ENCODE peak calls at places on chromosomes 12 and 14, in four cellular contexts. W is cardiac fibroblast, M is uterus, Z is GM13976. J is an unnamed sample.

GRCh38 chr14:63611078-63611477 is 30.6 kb downstream of the WDR89 start:
- DNase-seq in W (no peak), M (no peak), Z (no peak), J (no peak)

GRCh38 chr14:104970231-104971068 is 7.7 kb downstream of the AHNAK2 start:
- DNase-seq in W (peak), M (peak), Z (no peak), J (no peak)

GRCh38 chr12:122873540-122873939 is 22.4 kb downstream of the VPS37B start:
- DNase-seq in W (no peak), M (no peak), Z (no peak), J (no peak)

GRCh38 chr12:1517007-1517406 is 77.4 kb downstream of the FBXL14 start:
- DNase-seq in W (peak), M (no peak), Z (no peak), J (no peak)

GRCh38 chr12:50276068-50276467 is 7.3 kb downstream of the LIMA1 start:
- DNase-seq in W (no peak), M (no peak), Z (no peak), J (no peak)

GRCh38 chr12:68304626-68305025 is 27.5 kb downstream of the MDM1 start:
- DNase-seq in W (peak), M (no peak), Z (no peak), J (no peak)

GRCh38 chr14:54829486-54830224 is 73.0 kb downstream of the GCH1 start:
- DNase-seq in W (no peak), M (no peak), Z (no peak), J (no peak)

GRCh38 chr12:95318071-95318545 is 100.5 kb downstream of the VEZT start:
- DNase-seq in W (peak), M (no peak), Z (no peak), J (no peak)

GRCh38 chr14:50106178-50106577 is 10.2 kb downstream of the VCPKMT start:
- DNase-seq in W (no peak), M (no peak), Z (no peak), J (no peak)

GRCh38 chr12:78880078-78880477 is 15.5 kb downstream of the SYT1 start:
- DNase-seq in W (peak), M (no peak), Z (no peak), J (no peak)

GRCh38 chr12:80939231-80939950 is 1.7 kb upstream of the LIN7A start:
- DNase-seq in W (peak), M (no peak), Z (no peak), J (no peak)

GRCh38 chr12:84817297-84817696 is 95.3 kb downstream of the SLC6A15 start:
- DNase-seq in W (no peak), M (no peak), Z (no peak), J (no peak)

GRCh38 chr12:51012570-51013236 is 13.5 kb downstream of the SLC11A2 start:
- DNase-seq in W (no peak), M (no peak), Z (no peak), J (no peak)

GRCh38 chr14:24481622-24482324 is 26.3 kb downstream of the CMA1 start:
- DNase-seq in W (peak), M (no peak), Z (peak), J (peak)

GRCh38 chr12:132147423-132148367 is 3.4 kb downstream of the NOC4L start:
- DNase-seq in W (no peak), M (peak), Z (no peak), J (no peak)

GRCh38 chr12:53443955-53444354 is 2.4 kb downstream of the PRR13 start:
- DNase-seq in W (no peak), M (no peak), Z (no peak), J (no peak)

GRCh38 chr14:101201535-101202125 is 298.1 kb upstream of the RTL1 start:
- DNase-seq in W (no peak), M (peak), Z (no peak), J (no peak)

GRCh38 chr14:44778562-44778961 is 183.2 kb downstream of the KLHL28 start:
- DNase-seq in W (peak), M (no peak), Z (no peak), J (no peak)

GRCh38 chr12:115000038-115000437 is 316.1 kb upstream of the TBX3 start:
- DNase-seq in W (peak), M (no peak), Z (no peak), J (peak)

GRCh38 chr14:71753976-71754375 is 178.3 kb upstream of the RGS6 start:
- DNase-seq in W (no peak), M (no peak), Z (no peak), J (no peak)

GRCh38 chr12:47903151-47903611 is 1.6 kb downstream of the VDR start:
- DNase-seq in W (peak), M (no peak), Z (peak), J (no peak)

GRCh38 chr12:27424631-27425230 is 21.8 kb upstream of the SMCO2 start:
- DNase-seq in W (peak), M (peak), Z (no peak), J (no peak)

GRCh38 chr14:74955229-74955999 is at the start of gene PGF:
- DNase-seq in W (peak), M (peak), Z (peak), J (peak)

GRCh38 chr14:24271134-24271833 is at the start of gene RABGGTA:
- DNase-seq in W (peak), M (peak), Z (peak), J (peak)

GRCh38 chr14:21058903-21059302 is 1.3 kb downstream of the RNASE8 start:
- DNase-seq in W (no peak), M (no peak), Z (no peak), J (no peak)

GRCh38 chr14:101843665-101844064 is 82.2 kb downstream of the PPP2R5C start:
- DNase-seq in W (no peak), M (no peak), Z (peak), J (peak)

GRCh38 chr14:26897186-26897585 is 299.4 kb upstream of the NOVA1 start:
- DNase-seq in W (no peak), M (no peak), Z (no peak), J (no peak)

GRCh38 chr12:124752437-124753229 is 111.0 kb downstream of the SCARB1 start:
- DNase-seq in W (peak), M (no peak), Z (no peak), J (no peak)

J was measured in GM06990.